ENCODE peak calls at places on chromosomes 1 and 21, in seven cellular contexts. L, A, F, Q, R, N and C are unnamed samples. For H3K27me3 and H3K36me3, the result is how much of the 10 kb centered on the place peaks cover.

GRCh38 chr1:156707486-156708244 is 2.3 kb upstream of the CRABP2 start:
- DNase-seq in F (no peak), N (no peak), R (no peak), Q (no peak), A (no peak), L (no peak), C (no peak)

GRCh38 chr1:198123146-198123545 is 33.7 kb upstream of the NEK7 start:
- DNase-seq in F (no peak), R (no peak), L (no peak), N (no peak), A (no peak), Q (no peak), C (no peak)

GRCh38 chr1:56816909-56817308 is 2.3 kb downstream of the FYB2 start:
- DNase-seq in L (no peak), A (no peak), Q (no peak), N (no peak), R (no peak), F (no peak), C (no peak)

GRCh38 chr1:40815420-40815819 is 31.8 kb downstream of the KCNQ4 start:
- DNase-seq in A (no peak), R (no peak), Q (no peak), F (no peak), L (no peak), N (no peak), C (no peak)

GRCh38 chr1:232477728-232478127 is 152.2 kb downstream of the SIPA1L2 start:
- DNase-seq in R (no peak), N (no peak), A (no peak), L (peak), Q (no peak), F (no peak), C (peak)

GRCh38 chr1:3858231-3858981 is 1.1 kb downstream of the DFFB start:
- DNase-seq in L (no peak), Q (no peak), R (no peak), F (no peak), N (no peak), A (no peak), C (no peak)

GRCh38 chr1:34060901-34061415 is 104.1 kb downstream of the CSMD2 start:
- DNase-seq in A (no peak), N (no peak), L (no peak), F (peak), Q (peak), R (peak), C (no peak)

GRCh38 chr21:34642211-34643075 is 26.4 kb upstream of the CLIC6 start:
- DNase-seq in R (no peak), N (no peak), Q (no peak), A (peak), L (no peak), F (no peak), C (no peak)

GRCh38 chr1:216054593-216054992 is 368.7 kb downstream of the USH2A start:
- DNase-seq in L (no peak), F (no peak), R (no peak), A (no peak), Q (no peak), N (no peak), C (no peak)

GRCh38 chr1:33258788-33259274 is 2.5 kb downstream of the ZNF362 start:
- DNase-seq in R (no peak), L (no peak), A (no peak), Q (peak), F (no peak), N (no peak), C (no peak)

GRCh38 chr21:21631961-21632360 is 633.8 kb downstream of the NCAM2 start:
- DNase-seq in R (no peak), Q (no peak), F (no peak), L (no peak), N (no peak), A (no peak), C (no peak)

GRCh38 chr1:3186526-3186921 is 117.5 kb downstream of the PRDM16 start:
- DNase-seq in A (no peak), N (peak), Q (peak), F (peak), L (no peak), R (peak), C (no peak)

GRCh38 chr1:226083303-226084101 is 21.0 kb downstream of the H3-3A start:
- DNase-seq in Q (peak), F (peak), R (peak), N (peak), A (no peak), L (no peak), C (no peak)

GRCh38 chr1:40818264-40818961 is 34.8 kb downstream of the KCNQ4 start:
- DNase-seq in A (peak), F (peak), Q (peak), R (peak), L (no peak), N (peak), C (no peak)

GRCh38 chr21:15437873-15438272 is 291.9 kb upstream of the USP25 start:
- DNase-seq in L (no peak), N (no peak), Q (no peak), A (no peak), F (no peak), R (no peak), C (peak)

GRCh38 chr21:39060485-39061099 is 122.7 kb downstream of the PSMG1 start:
- DNase-seq in Q (no peak), A (no peak), F (no peak), L (no peak), R (no peak), N (no peak), C (no peak)

GRCh38 chr1:206935491-206936067 is 10.7 kb downstream of the PIGR start:
- DNase-seq in N (peak), Q (no peak), F (no peak), A (no peak), R (no peak), L (no peak), C (no peak)

GRCh38 chr21:42021751-42022430 is 11.7 kb upstream of the ZBTB21 start:
- DNase-seq in N (no peak), L (no peak), F (no peak), R (no peak), A (no peak), Q (no peak), C (no peak)

GRCh38 chr1:43067856-43068751 is 104.0 kb downstream of the EBNA1BP2 start:
- DNase-seq in Q (no peak), F (no peak), N (no peak), A (no peak), L (no peak), R (no peak), C (no peak)

GRCh38 chr1:145964328-145965118 is at the start of the genes ANKRD34A and POLR3GL:
- DNase-seq in R (peak), F (peak), A (peak), N (peak), Q (peak), L (no peak), C (peak)

GRCh38 chr21:23524685-23525084 is 2082.6 kb downstream of the MRPL39 start:
- DNase-seq in Q (no peak), F (no peak), R (no peak), N (no peak), L (no peak), A (no peak), C (no peak)

GRCh38 chr1:53549781-53550180 is 90.6 kb downstream of the DMRTB1 start:
- DNase-seq in L (no peak), N (no peak), R (peak), Q (no peak), F (no peak), A (no peak), C (no peak)

GRCh38 chr1:150484431-150484830 is 2.8 kb upstream of the TARS2 start:
- DNase-seq in F (no peak), Q (no peak), R (no peak), N (no peak), A (peak), L (no peak), C (no peak)

GRCh38 chr1:204574016-204574855 is 58.0 kb downstream of the MDM4 start:
- DNase-seq in F (no peak), A (no peak), R (no peak), N (no peak), L (no peak), Q (no peak), C (no peak)

GRCh38 chr1:55062801-55063561 is 23.6 kb downstream of the PCSK9 start:
- DNase-seq in N (no peak), F (no peak), L (no peak), Q (no peak), R (no peak), A (no peak), C (no peak)

GRCh38 chr1:3651011-3651938 is 1.0 kb upstream of the TP73 start:
- DNase-seq in Q (no peak), F (no peak), L (no peak), A (no peak), N (no peak), R (no peak), C (no peak)

GRCh38 chr1:235072096-235072495 is 56.5 kb downstream of the TOMM20 start:
- DNase-seq in R (no peak), F (no peak), Q (no peak), A (no peak), N (no peak), L (no peak), C (no peak)

GRCh38 chr21:42149656-42150457 is 69.1 kb upstream of the ABCG1 start:
- DNase-seq in F (no peak), R (no peak), Q (no peak), N (no peak), A (no peak), L (no peak), C (no peak)

GRCh38 chr1:180560200-180560867 is 1.6 kb downstream of the OVAAL start:
- DNase-seq in A (no peak), Q (peak), F (no peak), R (no peak), L (no peak), N (no peak), C (no peak)

GRCh38 chr1:167489581-167490340 is 28.6 kb downstream of the CD247 start:
- DNase-seq in N (no peak), R (no peak), L (no peak), A (no peak), F (no peak), Q (no peak), C (no peak)

GRCh38 chr1:111819566-111819965 is 63.9 kb downstream of the DDX20 start:
- DNase-seq in Q (no peak), L (no peak), F (no peak), N (no peak), R (no peak), A (no peak), C (no peak)

GRCh38 chr1:37634554-37635308 is at the start of gene RSPO1:
- DNase-seq in N (no peak), A (no peak), L (no peak), F (no peak), Q (peak), R (no peak), C (no peak)

GRCh38 chr1:201022824-201023516 is 544 bp downstream of the KIF21B start:
- DNase-seq in L (no peak), A (no peak), N (no peak), F (no peak), Q (peak), R (no peak), C (no peak)

GRCh38 chr1:83033682-83034081 is 965.2 kb downstream of the TTLL7 start:
- DNase-seq in L (no peak), F (no peak), R (no peak), A (peak), N (no peak), Q (no peak), C (no peak)

GRCh38 chr1:115463347-115463746 is 125.3 kb upstream of the NGF start:
- DNase-seq in N (no peak), A (no peak), R (no peak), L (no peak), F (no peak), Q (no peak), C (no peak)

GRCh38 chr1:26419494-26419893 is 8.9 kb downstream of the LIN28A start:
- DNase-seq in A (no peak), R (no peak), L (no peak), Q (no peak), F (no peak), N (no peak), C (no peak)

GRCh38 chr1:7229696-7230095 is 444.4 kb downstream of the CAMTA1 start:
- DNase-seq in L (no peak), R (no peak), N (no peak), Q (peak), A (no peak), F (no peak), C (no peak)

GRCh38 chr1:233211595-233211994 is 83.9 kb downstream of the PCNX2 start:
- DNase-seq in L (no peak), Q (no peak), F (no peak), R (no peak), A (no peak), N (no peak), C (no peak)

DNA sequence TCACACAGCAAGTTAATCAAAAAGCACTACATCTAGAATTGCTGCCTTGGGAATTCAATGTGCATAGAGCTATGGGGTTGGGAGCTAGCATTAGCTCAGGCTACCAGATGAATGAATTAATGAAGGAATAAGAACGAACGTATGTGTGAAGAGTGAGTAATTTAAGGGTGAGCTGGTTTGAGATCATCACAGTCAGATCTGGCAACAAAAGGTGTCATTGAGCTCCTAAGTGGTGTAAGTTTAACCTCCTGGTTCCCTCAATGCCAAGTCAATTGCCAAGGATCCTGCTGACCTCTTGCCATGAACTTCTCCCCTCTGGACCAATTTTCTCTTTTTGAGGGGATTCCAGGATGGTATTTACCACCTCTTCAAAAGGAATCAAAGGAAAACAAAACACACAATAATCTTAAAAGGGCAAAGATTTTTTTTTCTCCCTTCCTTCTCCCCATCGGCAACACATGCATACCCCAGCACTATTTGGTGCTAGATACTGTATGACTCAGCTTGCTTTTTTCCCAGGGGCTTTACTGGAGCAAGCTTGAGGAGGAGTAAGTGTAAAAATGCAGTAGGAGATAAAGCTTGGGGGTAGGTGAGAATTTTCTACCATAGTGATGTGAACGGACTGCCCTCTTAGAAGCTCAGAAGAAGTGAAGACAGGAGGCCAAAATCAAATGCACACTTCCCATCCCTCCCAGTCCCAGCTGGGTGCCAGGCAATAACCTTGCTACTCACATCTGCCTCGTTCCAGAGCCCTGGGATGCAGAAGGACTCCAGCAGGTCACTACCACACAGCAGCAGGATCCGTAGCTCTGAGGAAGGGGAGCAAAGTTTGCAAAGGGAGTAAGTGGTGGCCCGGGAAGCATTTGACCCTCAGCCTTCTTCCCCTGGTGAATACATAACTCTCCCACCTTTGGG is 92.0 kb downstream of the LAMC2 start:
- DNase-seq in R (no peak), A (no peak), F (no peak), L (no peak), Q (no peak), N (no peak), C (no peak)
- TF ChIP-seq CTCF in R (no peak), A (no peak), F (no peak), L (no peak), Q (no peak), N (no peak), C (no peak)

GRCh38 chr1:119001181-119002018 is 13.3 kb upstream of the TBX15 start:
- DNase-seq in R (no peak), A (no peak), N (no peak), F (no peak), Q (no peak), L (no peak), C (no peak)

GRCh38 chr1:118998171-118998570 is 10.0 kb upstream of the TBX15 start:
- DNase-seq in Q (no peak), N (no peak), F (no peak), A (no peak), R (no peak), L (no peak), C (no peak)

GRCh38 chr1:119000371-119001180 is 12.4 kb upstream of the TBX15 start:
- DNase-seq in A (no peak), L (no peak), N (no peak), R (no peak), Q (no peak), F (no peak), C (no peak)

GRCh38 chr1:118995312-118996016 is 7.3 kb upstream of the TBX15 start:
- DNase-seq in F (no peak), L (no peak), N (no peak), A (no peak), Q (no peak), R (no peak), C (no peak)

DNA sequence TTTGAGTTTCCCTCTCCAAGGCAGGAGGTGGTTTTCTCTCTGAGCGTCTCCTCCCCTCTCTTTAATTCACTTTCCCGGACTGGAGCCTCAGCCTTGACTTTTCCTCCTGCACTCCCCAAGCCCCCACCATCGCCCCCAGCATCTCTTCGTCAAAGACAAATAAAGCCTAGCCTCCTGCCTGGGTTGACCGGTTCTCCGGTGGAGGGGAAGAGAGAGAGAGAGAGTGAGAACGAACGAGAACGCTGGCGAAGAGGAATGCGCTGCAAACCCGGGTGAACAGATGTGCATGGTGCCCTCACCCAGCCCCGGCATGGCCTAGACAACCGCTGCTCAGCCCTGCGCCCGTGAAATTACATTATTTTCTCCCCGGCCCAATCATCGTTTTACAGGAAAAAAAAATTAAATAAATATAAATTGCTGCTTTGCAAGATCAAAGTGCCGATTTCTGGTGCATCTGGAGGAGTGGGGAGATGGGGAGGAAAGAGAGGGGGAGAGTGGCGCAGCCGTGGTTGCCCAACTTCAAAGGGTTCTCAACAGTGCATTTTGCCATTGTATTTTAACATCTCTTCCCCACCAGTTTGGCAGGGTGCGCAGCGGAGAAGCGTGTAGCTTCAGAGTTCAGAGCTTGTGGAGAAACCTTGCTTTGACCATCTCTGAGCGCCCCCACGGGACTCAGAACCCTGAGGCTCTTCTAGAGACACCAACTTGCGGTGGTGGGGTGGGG is 11.4 kb upstream of the TBX15 start:
- DNase-seq in R (no peak), A (no peak), F (no peak), L (no peak), N (no peak), Q (no peak), C (no peak)
- H3K27me3 ChIP-seq in R (half or more), A (half or more), F (under half), L (under half), N (half or more), Q (half or more), C (half or more)

GRCh38 chr1:116525440-116525839 is 45.4 kb downstream of the CD58 start:
- DNase-seq in N (no peak), R (no peak), F (no peak), L (no peak), A (no peak), Q (no peak), C (no peak)

GRCh38 chr1:116518400-116518799 is 52.4 kb downstream of the CD58 start:
- DNase-seq in N (no peak), F (no peak), R (no peak), A (no peak), L (no peak), Q (no peak), C (no peak)

GRCh38 chr1:116515702-116516101 is 55.1 kb downstream of the CD58 start:
- DNase-seq in Q (no peak), F (no peak), R (no peak), N (no peak), L (no peak), A (no peak), C (no peak)

GRCh38 chr1:116516631-116517030 is 54.2 kb downstream of the CD58 start:
- DNase-seq in N (no peak), Q (no peak), F (no peak), R (no peak), L (no peak), A (no peak), C (no peak)

GRCh38 chr1:116521186-116521585 is 49.6 kb downstream of the CD58 start:
- DNase-seq in N (no peak), R (no peak), L (no peak), Q (no peak), A (no peak), F (no peak), C (no peak)
- H3K36me3 ChIP-seq in N (under half), R (under half), L (under half), Q (under half), A (under half), F (under half), C (under half)

DNA sequence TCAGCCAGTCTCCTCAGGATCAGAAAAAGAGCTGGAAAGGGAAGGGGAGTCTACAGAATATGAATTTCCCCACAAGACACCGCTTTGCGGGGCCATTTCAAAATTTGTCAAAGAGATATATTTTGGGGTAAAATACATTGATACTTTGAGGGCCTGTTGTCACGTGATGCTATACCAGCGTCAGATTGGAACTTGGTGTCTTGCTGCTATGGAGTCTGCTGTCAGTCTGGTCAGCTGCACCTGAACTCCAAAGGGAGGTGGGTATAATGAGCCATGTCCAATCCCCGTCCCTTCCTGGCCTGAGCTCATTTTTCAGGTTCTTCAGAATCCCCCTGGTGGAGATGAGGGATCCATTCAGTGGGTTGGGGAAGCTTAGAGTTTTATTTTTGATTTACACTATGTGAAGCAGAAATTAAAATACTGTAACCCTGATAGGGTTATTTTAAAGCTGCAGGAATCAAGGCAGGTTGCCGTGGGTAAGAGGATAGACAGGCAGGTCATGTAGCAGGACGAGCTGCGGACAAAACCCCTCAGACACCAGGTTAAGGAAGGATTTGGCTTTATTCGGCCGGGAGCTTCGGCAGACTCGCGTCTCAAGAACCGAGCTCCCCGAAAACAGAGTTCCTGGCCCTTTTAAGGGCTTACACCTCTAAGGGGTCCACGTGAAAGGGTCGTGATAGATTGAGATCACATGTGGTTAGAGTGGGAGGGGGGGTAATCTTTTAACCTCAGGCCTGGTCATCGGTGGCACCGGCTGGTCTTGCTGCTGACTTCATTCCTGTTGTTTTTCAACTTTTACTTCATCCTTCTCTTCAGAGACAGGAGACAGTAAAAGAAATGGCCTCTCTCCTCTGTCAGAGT is 2.2 kb upstream of the POFUT2 start:
- DNase-seq in A (no peak), F (peak), L (no peak), R (no peak), Q (no peak), N (no peak), C (no peak)
- TF ChIP-seq CTCF in A (no peak), F (no peak), L (no peak), R (no peak), Q (no peak), N (no peak), C (peak)

GRCh38 chr1:170273556-170274501 is 128.1 kb downstream of the NTMT2 start:
- DNase-seq in R (peak), L (no peak), F (peak), A (no peak), Q (no peak), N (no peak), C (no peak)

GRCh38 chr1:170277985-170278384 is 132.2 kb downstream of the NTMT2 start:
- DNase-seq in L (no peak), A (no peak), N (no peak), R (no peak), F (no peak), Q (no peak), C (no peak)
- H3K27me3 ChIP-seq in L (under half), A (under half), N (under half), R (under half), F (under half), Q (under half), C (under half)

GRCh38 chr1:52413410-52414104 is 9.2 kb downstream of the PRPF38A start:
- DNase-seq in A (no peak), L (no peak), Q (peak), N (no peak), R (no peak), F (no peak), C (no peak)
- H3K36me3 ChIP-seq in A (under half), L (under half), Q (under half), N (under half), R (half or more), F (under half), C (under half)